ENCODE peak calls at places on chromosomes 12 and 14, in nine cellular contexts. I is cerebellar cortex; B is stromal cell of bone marrow; Q is CD4-positive, CD25-positive, alpha-beta regulatory T cell; P is uterus; L is NCI-H345; W is stimulated activated CD4-positive, alpha-beta T cell treated with anti-CD3 and anti-CD28 coated beads, TNF-alpha, amount 100 ng/mL, for 4 hours; V is GM23338; X is CD8-positive, alpha-beta memory T cell. F is an unnamed sample.
A peak's percentile ranks its signal among the peaks of the same experiment; 100 is the strongest.

GRCh38 chr12:56205445-56205844 is 16.2 kb upstream of the SMARCC2 start:
- DNase-seq in B (no peak), P (no peak), V (no peak), X (no peak), Q (no peak), W (no peak), L (no peak), I (no peak), F (no peak)

GRCh38 chr12:93322784-93323183 is 54.9 kb upstream of the NUDT4 start:
- DNase-seq in X (no peak), Q (no peak), V (no peak), L (no peak), I (no peak), W (no peak), P (no peak), B (no peak), F (no peak)

GRCh38 chr14:88934231-88934898 is 109.9 kb downstream of the TTC8 start:
- DNase-seq in Q (no peak), V (no peak), W (no peak), B (no peak), P (no peak), X (no peak), I (no peak), L (no peak), F (no peak)

GRCh38 chr12:95083938-95084337 is 10.5 kb upstream of the NR2C1 start:
- DNase-seq in X (no peak), I (peak; percentile 90), P (peak; percentile 53), L (no peak), W (no peak), Q (no peak), B (peak; percentile 38), V (peak; percentile 30), F (no peak)

GRCh38 chr12:41907036-41907435 is 237.6 kb downstream of the GXYLT1 start:
- DNase-seq in W (no peak), I (peak; percentile 66), L (no peak), P (no peak), V (peak; percentile 20), B (no peak), X (no peak), Q (no peak), F (no peak)

GRCh38 chr12:124738636-124739467 is 124.8 kb downstream of the SCARB1 start:
- DNase-seq in V (no peak), Q (no peak), I (no peak), X (no peak), P (no peak), B (no peak), L (no peak), W (no peak), F (no peak)

GRCh38 chr12:88693837-88694445 is 113.7 kb upstream of the KITLG start:
- DNase-seq in W (no peak), V (no peak), I (no peak), Q (no peak), L (no peak), B (no peak), X (no peak), P (no peak), F (no peak)

GRCh38 chr12:53623526-53623925 is 2.7 kb downstream of the ATF7 start:
- DNase-seq in I (peak; percentile 69), P (no peak), B (peak; percentile 62), Q (no peak), V (no peak), X (no peak), L (no peak), W (no peak), F (no peak)

GRCh38 chr12:15601210-15601800 is 187.9 kb downstream of the EPS8 start:
- DNase-seq in I (no peak), L (no peak), B (peak; percentile 70), W (no peak), P (no peak), V (no peak), X (no peak), Q (no peak), F (no peak)

GRCh38 chr14:42806909-42807315 is 1200.2 kb downstream of the LRFN5 start:
- DNase-seq in Q (no peak), X (no peak), I (no peak), P (no peak), V (no peak), L (no peak), W (no peak), B (peak; percentile 68), F (no peak)

GRCh38 chr12:78562358-78563205 is 302.0 kb upstream of the SYT1 start:
- DNase-seq in L (peak; percentile 30), W (no peak), P (no peak), B (peak; percentile 3), Q (no peak), X (no peak), I (peak; percentile 78), V (peak; percentile 61), F (no peak)

GRCh38 chr12:96237465-96238077 is 43.4 kb downstream of the ELK3 start:
- DNase-seq in Q (no peak), W (peak; percentile 16), X (peak; percentile 70), B (peak; percentile 96), L (no peak), V (no peak), P (peak; percentile 81), I (peak; percentile 19), F (peak; percentile 75)

GRCh38 chr12:22543246-22544037 is 900 bp downstream of the C2CD5 start:
- DNase-seq in I (peak; percentile 70), X (peak; percentile 66), Q (peak; percentile 53), W (peak; percentile 13), V (peak; percentile 44), L (peak; percentile 56), P (peak; percentile 47), B (no peak), F (peak; percentile 36)

GRCh38 chr12:33253123-33253522 is 186.5 kb downstream of the SYT10 start:
- DNase-seq in I (no peak), L (no peak), Q (no peak), B (no peak), W (no peak), V (no peak), P (no peak), X (no peak), F (no peak)

GRCh38 chr12:3122841-3123678 is 45.9 kb downstream of the TSPAN9 start:
- DNase-seq in B (peak; percentile 78), W (no peak), P (no peak), L (peak; percentile 33), I (peak; percentile 53), X (no peak), Q (no peak), V (peak; percentile 47), F (peak; percentile 67)

GRCh38 chr12:54477259-54477658 is 3.9 kb upstream of the GTSF1 start:
- DNase-seq in V (no peak), Q (no peak), L (no peak), I (no peak), B (no peak), X (no peak), W (no peak), P (no peak), F (no peak)